ENCODE peak calls at places on chromosomes 4 and X, in seven cellular contexts. One of them, this sample, is unnamed.

GRCh38 chr4:166165829-166166420 is 292.9 kb downstream of the TLL1 start:
- DNase-seq in EL: peak; percentile 74
- DNase-seq in posterior cingulate gyrus: no peak
- DNase-seq in T follicular helper cell: no peak
- DNase-seq in neural crest cell: peak; percentile 28
- DNase-seq in NCI-H187 treated with DMSO at 0.1 percent for 48 hours: no peak
- DNase-seq in NCI-H1092 treated with DMSO at 0.1 percent for 48 hours: peak; percentile 90
- DNase-seq in this sample: no peak

GRCh38 chr4:7863911-7864681 is 75.6 kb downstream of the AFAP1 start:
- DNase-seq in posterior cingulate gyrus: no peak
- DNase-seq in EL: peak; percentile 33
- DNase-seq in NCI-H187 treated with DMSO at 0.1 percent for 48 hours: no peak
- DNase-seq in neural crest cell: no peak
- DNase-seq in NCI-H1092 treated with DMSO at 0.1 percent for 48 hours: no peak
- DNase-seq in T follicular helper cell: no peak
- DNase-seq in this sample: no peak

GRCh38 chrX:17738737-17739535 is 1.6 kb downstream of the SCML1 start:
- DNase-seq in NCI-H187 treated with DMSO at 0.1 percent for 48 hours: no peak
- DNase-seq in T follicular helper cell: no peak
- DNase-seq in EL: no peak
- DNase-seq in NCI-H1092 treated with DMSO at 0.1 percent for 48 hours: no peak
- DNase-seq in posterior cingulate gyrus: no peak
- DNase-seq in neural crest cell: no peak
- DNase-seq in this sample: no peak

GRCh38 chr4:48635310-48635709 is 144.8 kb downstream of the FRYL start:
- DNase-seq in EL: peak; percentile 58
- DNase-seq in NCI-H1092 treated with DMSO at 0.1 percent for 48 hours: no peak
- DNase-seq in neural crest cell: no peak
- DNase-seq in posterior cingulate gyrus: no peak
- DNase-seq in T follicular helper cell: no peak
- DNase-seq in NCI-H187 treated with DMSO at 0.1 percent for 48 hours: no peak
- DNase-seq in this sample: no peak

GRCh38 chrX:49761481-49761880 is 65.7 kb upstream of the PAGE1 start:
- DNase-seq in EL: peak; percentile 0
- DNase-seq in NCI-H187 treated with DMSO at 0.1 percent for 48 hours: no peak
- DNase-seq in neural crest cell: no peak
- DNase-seq in T follicular helper cell: no peak
- DNase-seq in posterior cingulate gyrus: no peak
- DNase-seq in NCI-H1092 treated with DMSO at 0.1 percent for 48 hours: peak; percentile 12
- DNase-seq in this sample: no peak

GRCh38 chr4:8191136-8191747 is 7.8 kb upstream of the SH3TC1 start:
- DNase-seq in neural crest cell: no peak
- DNase-seq in NCI-H1092 treated with DMSO at 0.1 percent for 48 hours: no peak
- DNase-seq in posterior cingulate gyrus: peak; percentile 31
- DNase-seq in NCI-H187 treated with DMSO at 0.1 percent for 48 hours: no peak
- DNase-seq in EL: peak; percentile 84
- DNase-seq in T follicular helper cell: no peak
- DNase-seq in this sample: no peak

GRCh38 chr4:15653864-15654391 is 1.2 kb downstream of the FBXL5 start:
- DNase-seq in T follicular helper cell: no peak
- DNase-seq in neural crest cell: peak; percentile 5
- DNase-seq in posterior cingulate gyrus: no peak
- DNase-seq in NCI-H187 treated with DMSO at 0.1 percent for 48 hours: no peak
- DNase-seq in NCI-H1092 treated with DMSO at 0.1 percent for 48 hours: peak; percentile 20
- DNase-seq in EL: peak; percentile 68
- DNase-seq in this sample: no peak

GRCh38 chr4:189117426-189117825 is 823.2 kb upstream of the FRG1 start:
- DNase-seq in NCI-H187 treated with DMSO at 0.1 percent for 48 hours: no peak
- DNase-seq in posterior cingulate gyrus: no peak
- DNase-seq in T follicular helper cell: no peak
- DNase-seq in neural crest cell: no peak
- DNase-seq in EL: peak; percentile 1
- DNase-seq in NCI-H1092 treated with DMSO at 0.1 percent for 48 hours: peak; percentile 34
- DNase-seq in this sample: no peak

GRCh38 chrX:10722804-10723364 is 102.5 kb upstream of the MID1 start:
- DNase-seq in T follicular helper cell: peak; percentile 10
- DNase-seq in NCI-H187 treated with DMSO at 0.1 percent for 48 hours: no peak
- DNase-seq in posterior cingulate gyrus: peak; percentile 57
- DNase-seq in EL: peak; percentile 50
- DNase-seq in NCI-H1092 treated with DMSO at 0.1 percent for 48 hours: peak; percentile 50
- DNase-seq in neural crest cell: peak; percentile 62
- DNase-seq in this sample: no peak

GRCh38 chr4:170091069-170091696 is 1.4 kb upstream of the AADAT start:
- DNase-seq in posterior cingulate gyrus: no peak
- DNase-seq in NCI-H187 treated with DMSO at 0.1 percent for 48 hours: no peak
- DNase-seq in EL: no peak
- DNase-seq in neural crest cell: no peak
- DNase-seq in T follicular helper cell: no peak
- DNase-seq in NCI-H1092 treated with DMSO at 0.1 percent for 48 hours: no peak
- DNase-seq in this sample: no peak

GRCh38 chr4:169398294-169398693 is 127.5 kb upstream of the SH3RF1 start:
- DNase-seq in NCI-H1092 treated with DMSO at 0.1 percent for 48 hours: no peak
- DNase-seq in EL: peak; percentile 74
- DNase-seq in neural crest cell: no peak
- DNase-seq in posterior cingulate gyrus: no peak
- DNase-seq in NCI-H187 treated with DMSO at 0.1 percent for 48 hours: no peak
- DNase-seq in T follicular helper cell: no peak
- DNase-seq in this sample: no peak

This sample was measured in T-helper 17 cell.